ENCODE peak calls at places on chromosome 1, in six cellular contexts. W is stimulated activated effector memory CD8-positive, alpha-beta T cell treated with anti-CD3 and anti-CD28 coated beads, Interleukin-12 subunit alpha, Interleukin-12 subunit beta, amount 100 ng/mL, for 72 hours; E is hippocampal formation; D is mesenteric fat pad; B is left lobe of liver; V is dorsolateral prefrontal cortex. I is an unnamed sample.

GRCh38 chr1:226679853-226680516 is 59.1 kb downstream of the ITPKB start:
- DNase-seq in B (peak), E (peak), D (peak), V (peak), W (peak), I (peak)

GRCh38 chr1:85550784-85551516 is 29.6 kb upstream of the CCN1 start:
- DNase-seq in V (no peak), W (no peak), D (no peak), B (no peak), E (no peak), I (no peak)

GRCh38 chr1:58687516-58687915 is 12.3 kb downstream of the MYSM1 start:
- DNase-seq in B (no peak), W (no peak), E (no peak), D (no peak), V (no peak), I (no peak)

GRCh38 chr1:67680486-67680885 is 4.5 kb upstream of the GADD45A start:
- DNase-seq in W (no peak), V (no peak), D (no peak), E (no peak), B (no peak), I (no peak)

GRCh38 chr1:40630488-40631223 is 34.8 kb downstream of the RIMS3 start:
- DNase-seq in E (no peak), D (peak), B (no peak), W (no peak), V (no peak), I (no peak)

GRCh38 chr1:244242446-244242845 is 191.4 kb downstream of the ZBTB18 start:
- DNase-seq in D (no peak), E (no peak), W (no peak), B (no peak), V (no peak), I (peak)

GRCh38 chr1:31152181-31152768 is 86.8 kb upstream of the PUM1 start:
- DNase-seq in W (no peak), D (no peak), V (peak), B (no peak), E (no peak), I (no peak)

GRCh38 chr1:28538286-28538685 is 14.6 kb upstream of the TRNAU1AP start:
- DNase-seq in W (no peak), B (no peak), D (no peak), E (no peak), V (no peak), I (no peak)

GRCh38 chr1:85584264-85584781 is 3.8 kb downstream of the CCN1 start:
- DNase-seq in V (no peak), E (no peak), W (no peak), B (no peak), D (no peak), I (no peak)

GRCh38 chr1:1020415-1021009 is 592 bp downstream of the AGRN start:
- DNase-seq in V (no peak), E (no peak), D (no peak), B (no peak), W (no peak), I (no peak)

GRCh38 chr1:37476460-37477197 is 2.2 kb downstream of the ZC3H12A start:
- DNase-seq in D (peak), B (peak), W (no peak), V (no peak), E (no peak), I (no peak)

GRCh38 chr1:17562375-17562774 is 22.9 kb downstream of the ARHGEF10L start:
- DNase-seq in V (no peak), E (no peak), B (no peak), W (no peak), D (no peak), I (no peak)

GRCh38 chr1:175933801-175934200 is 190.4 kb upstream of the TNR start:
- DNase-seq in E (no peak), W (no peak), B (no peak), D (no peak), V (no peak), I (no peak)